ENCODE peak calls at places on chromosomes 12 and 14, in eight cellular contexts. X, Q, I, L, G, A, M and T are unnamed samples. For H3K4me1, the result is how much of the 10 kb centered on the place peaks cover.

GRCh38 chr12:45284096-45284901 is 68.4 kb downstream of the ANO6 start:
- DNase-seq in Q (peak), L (no peak), M (no peak), A (peak), X (no peak), G (no peak), I (no peak), T (no peak)

GRCh38 chr14:45185110-45185814 is 49.5 kb downstream of the FANCM start:
- DNase-seq in I (no peak), M (no peak), G (no peak), Q (no peak), X (no peak), L (no peak), A (no peak), T (no peak)

GRCh38 chr12:53065975-53066593 is 13.1 kb downstream of the SPRYD3 start:
- DNase-seq in L (peak), G (peak), M (peak), A (peak), I (peak), Q (peak), X (peak), T (peak)

GRCh38 chr12:24546084-24546483 is 402.8 kb downstream of the BCAT1 start:
- DNase-seq in A (no peak), L (no peak), Q (no peak), I (no peak), G (no peak), M (no peak), X (no peak), T (no peak)

GRCh38 chr12:132806857-132807256 is 21.8 kb downstream of the GOLGA3 start:
- DNase-seq in G (no peak), A (no peak), I (no peak), M (no peak), X (no peak), Q (no peak), L (no peak), T (no peak)

GRCh38 chr12:53048033-53048779 is 1.7 kb upstream of the TNS2 start:
- DNase-seq in M (no peak), X (peak), G (peak), L (no peak), Q (peak), I (peak), A (peak), T (peak)

GRCh38 chr12:127677537-127678131 is 589.3 kb upstream of the TMEM132C start:
- DNase-seq in I (peak), A (peak), X (peak), M (no peak), Q (peak), L (peak), G (peak), T (no peak)

GRCh38 chr12:6432991-6433390 is 11.8 kb upstream of the CD27 start:
- DNase-seq in X (no peak), G (no peak), Q (no peak), L (no peak), M (no peak), I (no peak), A (no peak), T (no peak)

GRCh38 chr14:22478670-22479069 is 110.4 kb downstream of the DAD1 start:
- DNase-seq in G (no peak), L (no peak), M (no peak), I (no peak), X (no peak), A (no peak), Q (no peak), T (no peak)
- H3K4me1 ChIP-seq in G (under half), L (under half), M (under half), I (under half), X (half or more), A (under half), Q (under half), T (under half)

DNA sequence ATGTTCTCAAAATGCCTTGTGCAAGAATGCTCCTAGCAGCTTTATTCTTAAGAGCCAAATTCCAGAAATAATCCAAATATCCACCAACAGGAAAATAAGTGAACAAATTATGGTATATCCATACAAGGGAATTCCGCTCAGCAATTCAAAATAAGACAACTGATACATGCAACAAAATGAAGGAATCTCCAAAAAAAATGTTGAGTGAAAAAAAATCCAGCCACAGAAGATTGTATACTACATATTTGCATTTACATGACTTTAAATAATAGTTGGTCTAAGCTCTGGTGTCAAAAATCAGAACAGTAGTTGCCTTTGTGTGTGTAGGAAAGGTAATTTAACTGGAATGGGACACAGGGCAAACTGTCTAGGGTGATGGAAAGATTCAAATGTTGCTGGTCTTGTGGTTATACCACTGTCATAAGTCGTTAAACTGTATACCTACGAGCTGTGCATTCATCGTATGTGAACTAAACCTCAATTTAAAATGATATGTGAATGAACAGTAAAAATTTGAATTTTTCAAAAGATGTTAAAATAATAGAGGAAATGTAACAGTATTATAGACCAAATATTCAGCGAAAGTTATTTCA is 3.2 kb downstream of the CD69 start:
- DNase-seq in I (no peak), Q (no peak), M (no peak), L (no peak), X (no peak), G (no peak), A (no peak), T (no peak)
- H3K4me1 ChIP-seq in I (under half), Q (under half), M (under half), L (under half), X (under half), G (under half), A (under half), T (under half)

GRCh38 chr12:47307680-47308399 is 228.1 kb upstream of the AMIGO2 start:
- DNase-seq in M (peak), L (peak), I (peak), G (no peak), A (peak), Q (peak), X (no peak), T (no peak)
- H3K4me1 ChIP-seq in M (under half), L (under half), I (under half), G (under half), A (under half), Q (under half), X (under half), T (under half)

GRCh38 chr14:35969310-35969709 is 143.2 kb downstream of the BRMS1L start:
- DNase-seq in L (no peak), Q (no peak), A (no peak), X (no peak), G (no peak), I (no peak), M (no peak), T (no peak)

GRCh38 chr14:35965425-35965824 is 139.3 kb downstream of the BRMS1L start:
- DNase-seq in A (no peak), L (no peak), G (no peak), M (no peak), I (no peak), Q (no peak), X (no peak), T (no peak)

GRCh38 chr14:35961697-35962274 is 135.6 kb downstream of the BRMS1L start:
- DNase-seq in G (no peak), A (no peak), I (no peak), X (no peak), L (no peak), Q (no peak), M (no peak), T (no peak)

GRCh38 chr14:35963209-35963608 is 137.1 kb downstream of the BRMS1L start:
- DNase-seq in G (no peak), L (no peak), Q (peak), A (no peak), M (no peak), I (no peak), X (no peak), T (no peak)

GRCh38 chr14:35964736-35965135 is 138.6 kb downstream of the BRMS1L start:
- DNase-seq in X (no peak), G (no peak), L (no peak), I (no peak), Q (no peak), M (no peak), A (no peak), T (no peak)
- H3K4me1 ChIP-seq in X (under half), G (under half), L (under half), I (under half), Q (under half), M (under half), A (under half), T (under half)

GRCh38 chr14:22845103-22845394 is 8.7 kb downstream of the MMP14 start:
- DNase-seq in M (no peak), A (no peak), L (no peak), G (peak), X (no peak), Q (no peak), I (no peak), T (no peak)
- H3K4me1 ChIP-seq in M (under half), A (under half), L (under half), G (half or more), X (under half), Q (under half), I (under half), T (under half)

DNA sequence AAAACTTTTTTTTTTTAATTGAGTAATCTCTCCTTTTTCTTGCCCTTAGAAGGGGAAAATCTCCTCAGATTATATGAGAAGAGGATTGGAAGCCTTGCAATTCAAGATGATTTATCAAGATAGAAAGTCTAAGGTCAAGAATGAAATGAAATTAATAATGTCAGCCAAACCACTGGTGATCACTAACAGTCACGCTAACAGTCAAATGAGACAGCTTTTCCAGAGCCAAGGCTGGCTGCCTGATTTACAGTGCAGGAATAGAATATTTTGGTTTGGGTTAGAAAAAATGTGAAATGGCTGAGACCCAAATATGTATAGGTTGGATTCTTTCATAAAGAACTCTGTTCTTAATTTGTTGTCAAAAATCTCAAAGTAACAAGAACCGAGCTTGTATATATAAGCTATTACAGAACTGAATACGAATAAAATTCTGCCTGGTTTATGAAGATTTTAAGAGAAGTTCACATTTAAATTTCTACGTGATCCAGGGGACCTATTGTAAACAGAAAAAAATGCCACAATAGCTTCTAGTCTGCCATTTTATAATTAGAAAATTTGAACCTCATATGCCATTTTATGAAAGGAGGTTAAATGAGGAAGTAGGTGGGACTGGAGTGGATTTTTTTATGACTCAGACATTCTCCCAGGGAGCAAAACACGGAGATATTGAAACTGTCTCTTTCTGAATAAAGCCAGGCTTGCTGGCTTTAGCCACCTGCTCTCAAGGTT is 204.1 kb downstream of the PPM1H start:
- DNase-seq in I (no peak), G (no peak), A (no peak), Q (no peak), L (no peak), M (no peak), X (no peak), T (no peak)
- H3K4me1 ChIP-seq in I (under half), G (under half), A (under half), Q (under half), L (under half), M (under half), X (under half), T (under half)

GRCh38 chr12:107368586-107368985 is 275.2 kb upstream of the CRY1 start:
- DNase-seq in M (no peak), I (no peak), L (no peak), X (no peak), Q (no peak), G (no peak), A (no peak), T (no peak)
- H3K4me1 ChIP-seq in M (under half), I (under half), L (under half), X (under half), Q (under half), G (under half), A (under half), T (under half)

DNA sequence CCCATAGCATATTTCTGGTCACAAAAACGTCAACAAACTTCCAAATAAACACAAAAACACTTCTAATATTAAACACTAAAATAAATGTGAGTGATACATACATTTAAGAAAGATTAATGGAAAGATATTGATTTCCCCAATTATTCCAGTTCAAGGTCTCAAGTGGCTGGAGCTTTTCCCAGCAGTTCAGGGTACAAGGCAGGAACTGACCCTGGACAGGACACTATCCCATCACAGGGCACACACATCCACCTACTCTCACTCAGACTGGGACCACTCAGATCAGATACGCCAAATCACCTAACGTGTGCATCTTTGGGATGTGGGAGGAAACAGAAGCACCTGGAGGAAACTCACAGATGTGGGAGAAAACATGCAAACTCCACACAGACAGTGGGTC is 50.4 kb downstream of the GCH1 start:
- DNase-seq in M (no peak), X (no peak), I (no peak), L (no peak), Q (no peak), A (no peak), G (no peak), T (no peak)
- H3K4me1 ChIP-seq in M (under half), X (under half), I (under half), L (under half), Q (under half), A (under half), G (under half), T (under half)